ENCODE peak calls at places on chromosomes 7 and 10, in nine cellular contexts. B, P, N, X, K, C, F, V and H are unnamed samples.

GRCh38 chr10:72297281-72297967 is 23.7 kb downstream of the DDIT4 start:
- DNase-seq in B (peak; percentile 99), P (peak; percentile 88), N (peak; percentile 93), X (peak; percentile 85), K (peak; percentile 91), C (peak; percentile 61), F (peak; percentile 90), V (peak; percentile 87), H (peak; percentile 97)

GRCh38 chr10:44995914-44996633 is 4.6 kb upstream of the ZNF22 start:
- DNase-seq in B (peak; percentile 59), P (no peak), N (peak; percentile 91), X (peak; percentile 99), K (no peak), C (peak; percentile 80), F (peak; percentile 71), V (peak; percentile 84), H (peak; percentile 44)

GRCh38 chr7:44796034-44796503 is 412 bp upstream of the PPIA start:
- DNase-seq in B (no peak), P (no peak), N (no peak), X (no peak), K (no peak), C (peak; percentile 6), F (peak; percentile 36), V (no peak), H (peak; percentile 41)

GRCh38 chr7:19713676-19714075 is 4.8 kb upstream of the POLR1F start:
- DNase-seq in B (peak; percentile 69), P (peak; percentile 55), N (no peak), X (peak; percentile 62), K (peak; percentile 12), C (no peak), F (peak; percentile 45), V (peak; percentile 36), H (no peak)

GRCh38 chr7:31100870-31101269 is 48.8 kb downstream of the ADCYAP1R1 start:
- DNase-seq in B (no peak), P (no peak), N (peak; percentile 25), X (no peak), K (no peak), C (no peak), F (no peak), V (peak; percentile 2), H (no peak)

GRCh38 chr7:96023376-96023775 is 251.0 kb downstream of the DYNC1I1 start:
- DNase-seq in B (no peak), P (no peak), N (no peak), X (no peak), K (no peak), C (no peak), F (peak; percentile 5), V (no peak), H (no peak)

GRCh38 chr7:48031111-48031510 is 2.2 kb upstream of the SUN3 start:
- DNase-seq in B (no peak), P (no peak), N (no peak), X (no peak), K (no peak), C (no peak), F (no peak), V (no peak), H (no peak)

GRCh38 chr10:47456794-47457527 is 27.0 kb downstream of the ANXA8 start:
- DNase-seq in B (no peak), P (no peak), N (no peak), X (no peak), K (no peak), C (no peak), F (no peak), V (no peak), H (peak; percentile 49)

GRCh38 chr10:122468220-122468922 is 7.0 kb downstream of the HTRA1 start:
- DNase-seq in B (no peak), P (no peak), N (no peak), X (no peak), K (no peak), C (no peak), F (no peak), V (no peak), H (no peak)

GRCh38 chr7:132381742-132382472 is 194.4 kb downstream of the PLXNA4 start:
- DNase-seq in B (no peak), P (no peak), N (no peak), X (peak; percentile 52), K (no peak), C (no peak), F (no peak), V (no peak), H (no peak)

GRCh38 chr7:132377043-132377442 is 199.2 kb downstream of the PLXNA4 start:
- DNase-seq in B (no peak), P (no peak), N (no peak), X (peak; percentile 71), K (no peak), C (no peak), F (no peak), V (peak; percentile 28), H (no peak)

GRCh38 chr7:132377703-132378584 is 198.3 kb downstream of the PLXNA4 start:
- DNase-seq in B (no peak), P (no peak), N (no peak), X (no peak), K (no peak), C (no peak), F (no peak), V (no peak), H (peak; percentile 67)

GRCh38 chr7:132379292-132379691 is 197.0 kb downstream of the PLXNA4 start:
- DNase-seq in B (no peak), P (no peak), N (no peak), X (no peak), K (no peak), C (no peak), F (no peak), V (no peak), H (no peak)

DNA sequence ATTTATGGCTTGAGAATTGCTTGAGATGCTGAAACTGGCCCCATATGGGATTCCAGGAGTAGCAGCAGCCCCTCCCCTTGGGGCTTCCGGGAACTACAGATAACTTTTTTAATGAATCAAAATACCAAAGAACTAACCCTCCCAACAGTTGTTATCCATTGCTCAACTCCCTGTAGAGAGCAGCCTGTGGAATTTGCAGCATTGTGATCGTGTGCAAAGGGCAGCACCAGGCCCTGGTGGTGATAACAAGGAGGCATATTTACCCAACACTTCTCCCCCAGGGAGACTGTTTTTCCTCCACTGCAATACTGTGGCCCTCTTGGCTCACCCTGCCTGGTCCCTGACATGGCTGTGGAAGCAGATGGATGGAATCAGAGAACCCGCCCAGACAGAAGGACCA is 196.2 kb downstream of the PLXNA4 start:
- DNase-seq in B (no peak), P (peak; percentile 32), N (no peak), X (no peak), K (no peak), C (no peak), F (no peak), V (peak; percentile 60), H (no peak)
- TF ChIP-seq CTCF in B (no peak), P (no peak), N (no peak), X (no peak), K (peak; percentile 14), C (no peak), F (no peak), V (no peak), H (no peak)

GRCh38 chr7:94303736-94304135 is 91.0 kb upstream of the COL1A2 start:
- DNase-seq in B (no peak), P (peak; percentile 23), N (peak; percentile 72), X (peak; percentile 55), K (peak; percentile 10), C (no peak), F (peak; percentile 84), V (peak; percentile 61), H (no peak)
- H3K4me3 ChIP-seq in B (no peak overlapping the region), P (no peak overlapping the region), N (no peak overlapping the region), X (no peak overlapping the region), K (no peak overlapping the region), C (no peak overlapping the region), F (no peak overlapping the region), V (no peak overlapping the region), H (no peak overlapping the region)

GRCh38 chr10:128451879-128452278 is 325.7 kb upstream of the MKI67 start:
- DNase-seq in B (no peak), P (no peak), N (peak; percentile 37), X (no peak), K (no peak), C (no peak), F (no peak), V (no peak), H (no peak)
- TF ChIP-seq POLR2A in B (no peak), P (no peak), N (no peak), X (no peak), K (no peak), C (no peak), F (no peak), V (no peak), H (no peak)

GRCh38 chr7:104272767-104273384 is 55.5 kb upstream of the LHFPL3 start:
- DNase-seq in B (peak; percentile 50), P (no peak), N (no peak), X (peak; percentile 55), K (no peak), C (no peak), F (peak; percentile 57), V (no peak), H (no peak)
- TF ChIP-seq CTCF in B (peak; percentile 71), P (peak; percentile 52), N (peak; percentile 27), X (peak; percentile 44), K (peak; percentile 52), C (no peak), F (peak; percentile 56), V (peak; percentile 22), H (peak; percentile 33)

GRCh38 chr7:32958046-32959025 is 1.1 kb downstream of the FKBP9 start:
- DNase-seq in B (peak; percentile 70), P (peak; percentile 48), N (peak; percentile 77), X (peak; percentile 72), K (peak; percentile 57), C (no peak), F (peak; percentile 59), V (peak; percentile 37), H (no peak)

GRCh38 chr7:32952876-32953275 is 4.4 kb upstream of the FKBP9 start:
- DNase-seq in B (no peak), P (no peak), N (no peak), X (no peak), K (no peak), C (no peak), F (no peak), V (no peak), H (no peak)

GRCh38 chr7:32957326-32958045 is at the start of gene FKBP9:
- DNase-seq in B (peak; percentile 87), P (peak; percentile 79), N (peak; percentile 89), X (peak; percentile 82), K (peak; percentile 94), C (peak; percentile 59), F (peak; percentile 79), V (peak; percentile 70), H (peak; percentile 33)
- H3K4me3 ChIP-seq in B (peak within 1 kb of the TSS; percentile 70), P (peak within 1 kb of the TSS; percentile 41), N (peak within 1 kb of the TSS; percentile 61), X (peak within 1 kb of the TSS; percentile 89), K (peak within 1 kb of the TSS; percentile 93), C (peak within 1 kb of the TSS; percentile 95), F (peak within 1 kb of the TSS; percentile 61), V (peak within 1 kb of the TSS; percentile 55), H (peak within 1 kb of the TSS; percentile 63)

DNA sequence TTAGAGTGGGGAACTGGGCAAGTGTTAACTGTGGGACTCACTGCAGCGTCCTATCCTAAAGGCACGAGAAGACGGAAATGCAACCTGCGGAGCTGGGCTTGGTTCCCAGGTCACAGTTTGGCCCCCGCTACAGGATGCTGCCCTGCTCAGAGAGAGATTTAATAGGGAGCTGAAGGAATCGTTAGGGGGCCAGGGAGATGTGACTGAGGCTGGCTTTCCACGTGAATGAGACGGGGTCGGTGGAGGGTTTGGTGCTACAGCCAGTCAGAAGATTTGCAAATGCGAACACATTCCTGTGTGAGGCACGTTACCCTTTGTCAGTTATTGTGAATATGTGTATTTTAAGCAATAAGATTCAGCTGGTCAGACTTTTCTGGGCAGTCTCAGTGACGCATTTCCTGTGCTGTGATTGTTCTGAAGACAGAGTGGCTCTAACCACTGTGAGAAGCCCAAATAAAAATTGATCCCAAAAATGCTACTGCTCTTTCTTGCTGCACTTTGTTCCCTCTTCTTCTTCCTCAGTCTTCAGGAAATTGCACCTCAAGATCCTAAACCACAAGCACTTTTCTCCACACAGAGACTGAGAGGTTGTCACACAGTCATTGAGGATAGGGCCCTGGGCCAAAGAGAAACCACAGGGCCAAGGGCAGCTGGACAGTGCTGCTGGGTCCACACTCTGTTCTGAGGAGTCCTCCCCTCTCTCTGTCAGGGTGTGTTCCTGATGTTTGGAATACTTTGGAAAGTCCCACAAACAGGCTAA is 21.2 kb downstream of the CYP17A1 start:
- DNase-seq in B (peak; percentile 51), P (peak; percentile 70), N (peak; percentile 87), X (peak; percentile 92), K (peak; percentile 34), C (peak; percentile 57), F (peak; percentile 96), V (peak; percentile 70), H (peak; percentile 63)
- TF ChIP-seq POLR2A in B (no peak), P (no peak), N (no peak), X (no peak), K (peak; percentile 37), C (peak; percentile 33), F (peak; percentile 63), V (peak; percentile 28), H (peak; percentile 8)